ENCODE peak calls at places on chromosomes 4 and X, in nine cellular contexts. V is sigmoid colon, T is stomach, C is H1, Q is HepG2, L is GM12878, G is upper lobe of left lung, O is suprapubic skin, X is K562. M is an unnamed sample. For H3K4me1, the result is how much of the 10 kb centered on the place peaks cover.

GRCh38 chr4:151402150-151402865 is 6.7 kb upstream of the FHIP1A start:
- DNase-seq in C (no peak), L (no peak), V (no peak), X (no peak), G (no peak), O (no peak), T (no peak), Q (no peak), M (peak)

GRCh38 chrX:18354369-18355329 is at the start of gene SCML2:
- DNase-seq in C (peak), T (peak), L (no peak), X (peak), G (peak), V (peak), O (no peak), Q (peak), M (peak)

GRCh38 chr4:61200195-61200990 is at the start of gene ADGRL3:
- DNase-seq in L (no peak), Q (no peak), T (no peak), O (no peak), G (peak), C (peak), X (no peak), V (peak), M (no peak)

GRCh38 chr4:39732728-39733127 is 34.8 kb downstream of the UBE2K start:
- DNase-seq in T (no peak), G (no peak), L (no peak), X (no peak), Q (no peak), V (no peak), C (peak), O (no peak), M (no peak)

GRCh38 chr4:26583538-26583864 is 383 bp upstream of the TBC1D19 start:
- DNase-seq in C (no peak), L (no peak), T (no peak), G (no peak), O (no peak), Q (no peak), V (no peak), X (no peak), M (no peak)

GRCh38 chr4:48483006-48483776 is at the start of gene SLC10A4:
- DNase-seq in G (peak), O (no peak), X (peak), L (no peak), V (no peak), T (no peak), C (peak), Q (no peak), M (no peak)

GRCh38 chr4:34422472-34422871 is 1821.8 kb downstream of the ARAP2 start:
- DNase-seq in C (no peak), Q (no peak), X (no peak), L (no peak), G (no peak), O (no peak), V (no peak), T (no peak), M (no peak)

GRCh38 chrX:66914082-66914481 is 275.2 kb upstream of the EDA2R start:
- DNase-seq in T (no peak), X (no peak), G (no peak), C (no peak), L (no peak), Q (peak), V (no peak), O (no peak), M (peak)

GRCh38 chr4:184170996-184171395 is 46.7 kb downstream of the ENPP6 start:
- DNase-seq in T (no peak), X (no peak), L (no peak), Q (no peak), V (no peak), G (no peak), O (no peak), C (no peak), M (no peak)

GRCh38 chr4:10461091-10461849 is 4.0 kb upstream of the ZNF518B start:
- DNase-seq in Q (no peak), G (peak), O (no peak), X (peak), V (no peak), C (peak), L (peak), T (peak), M (peak)

GRCh38 chr4:168852933-168853713 is 156.9 kb downstream of the CBR4 start:
- DNase-seq in V (no peak), C (no peak), L (peak), O (no peak), Q (no peak), G (no peak), T (no peak), X (no peak), M (no peak)

GRCh38 chr4:5452156-5452555 is 256.2 kb downstream of the EVC2 start:
- DNase-seq in X (no peak), V (no peak), G (no peak), C (peak), Q (no peak), T (no peak), L (no peak), O (peak), M (no peak)

GRCh38 chr4:173074501-173074946 is 94.1 kb upstream of the GALNT7 start:
- DNase-seq in Q (no peak), T (peak), G (no peak), O (no peak), X (no peak), L (no peak), V (no peak), C (peak), M (no peak)

GRCh38 chr4:114282937-114283336 is 303.5 kb upstream of the ARSJ start:
- DNase-seq in Q (no peak), G (no peak), C (no peak), X (no peak), O (no peak), V (no peak), T (no peak), L (no peak), M (no peak)

GRCh38 chr4:114279066-114279465 is 299.6 kb upstream of the ARSJ start:
- DNase-seq in Q (no peak), X (no peak), C (no peak), V (no peak), T (no peak), L (no peak), G (no peak), O (no peak), M (no peak)

GRCh38 chr4:114284629-114285028 is 305.2 kb upstream of the ARSJ start:
- DNase-seq in Q (no peak), O (no peak), T (no peak), V (no peak), G (no peak), C (no peak), L (no peak), X (no peak), M (no peak)

GRCh38 chr4:114277690-114278089 is 298.2 kb upstream of the ARSJ start:
- DNase-seq in C (no peak), X (no peak), L (no peak), T (no peak), G (no peak), Q (no peak), O (no peak), V (no peak), M (no peak)

DNA sequence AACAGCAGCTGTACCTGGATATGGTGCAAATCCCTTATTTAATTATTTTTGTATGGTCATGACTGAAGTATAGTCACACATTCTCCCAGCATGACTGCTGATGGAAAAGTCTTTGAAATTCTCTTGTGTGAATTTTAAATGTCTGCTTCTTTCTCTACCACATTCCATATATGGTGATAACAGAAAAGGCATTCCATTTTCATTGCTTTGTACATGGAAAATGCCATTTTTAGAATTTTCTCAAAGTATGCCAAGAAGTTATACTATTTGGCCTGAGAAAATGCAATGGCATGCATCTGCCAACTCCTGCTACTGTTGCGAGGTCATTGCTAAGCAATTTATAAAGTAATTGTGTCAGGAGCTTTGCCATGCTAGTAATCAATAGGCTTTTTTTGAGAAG is 302.1 kb upstream of the ARSJ start:
- DNase-seq in O (no peak), X (no peak), L (no peak), V (no peak), T (no peak), Q (no peak), C (no peak), G (no peak), M (no peak)
- TF ChIP-seq EP300 in O (no peak), X (no peak), L (no peak), V (no peak), T (no peak), Q (no peak), C (no peak), G (no peak), M (no peak)

GRCh38 chrX:11422529-11422857 is 129.3 kb downstream of the AMELX start:
- DNase-seq in L (no peak), Q (no peak), X (no peak), V (no peak), C (no peak), T (no peak), O (no peak), G (no peak), M (no peak)

GRCh38 chrX:11423949-11424348 is 130.7 kb downstream of the AMELX start:
- DNase-seq in T (no peak), G (no peak), C (no peak), Q (no peak), O (no peak), L (no peak), V (no peak), X (no peak), M (no peak)

GRCh38 chrX:11423362-11423818 is 130.2 kb downstream of the AMELX start:
- DNase-seq in O (no peak), Q (no peak), T (peak), C (no peak), X (peak), G (no peak), V (no peak), L (peak), M (peak)

GRCh38 chrX:11420851-11421250 is 127.6 kb downstream of the AMELX start:
- DNase-seq in V (no peak), G (no peak), T (no peak), X (no peak), Q (no peak), L (no peak), C (no peak), O (no peak), M (no peak)

DNA sequence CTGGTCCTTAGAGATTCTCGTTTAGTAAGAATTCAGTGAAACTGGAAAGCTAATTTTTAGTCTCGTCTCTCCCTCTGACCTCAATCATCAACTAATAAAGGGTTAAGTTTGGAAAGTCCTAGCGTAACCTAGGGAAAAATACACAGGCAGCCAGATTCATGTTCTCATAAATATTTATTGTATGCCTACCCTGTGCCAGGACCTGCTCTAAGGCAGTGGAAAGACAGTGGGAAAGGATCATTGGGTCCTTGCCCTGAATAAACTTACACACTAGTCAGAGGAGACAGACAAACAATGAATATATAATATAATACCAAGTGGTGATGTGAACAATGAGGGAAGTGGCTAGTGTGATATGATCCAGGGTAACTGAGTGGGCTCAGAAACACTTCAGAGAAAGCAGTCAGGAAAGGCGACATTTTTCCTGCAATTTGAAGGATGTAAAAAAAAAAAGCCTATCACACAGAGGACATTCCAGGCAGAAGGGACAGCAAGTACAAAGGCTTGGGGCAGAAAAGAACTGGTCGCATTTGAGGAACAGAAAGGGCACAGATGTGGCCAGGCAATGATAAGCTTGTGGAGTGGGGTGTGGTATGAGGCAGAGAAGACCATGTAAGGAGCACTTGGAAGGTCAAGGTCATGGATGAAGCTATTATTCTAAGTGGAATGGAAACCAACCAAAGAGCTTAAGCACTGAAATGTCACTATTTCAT is 128.8 kb downstream of the AMELX start:
- DNase-seq in L (no peak), T (no peak), G (no peak), X (no peak), Q (no peak), V (no peak), O (no peak), C (no peak), M (no peak)
- TF ChIP-seq POLR2AphosphoS5 in L (no peak), T (no peak), G (no peak), X (no peak), Q (no peak), V (peak), O (no peak), C (no peak), M (no peak)

GRCh38 chr4:87042986-87043820 is 108.4 kb downstream of the AFF1 start:
- DNase-seq in X (no peak), Q (no peak), T (no peak), C (no peak), V (no peak), O (no peak), G (no peak), L (no peak), M (no peak)
- H3K4me1 ChIP-seq in X (under half), Q (under half), T (under half), C (under half), V (half or more), O (half or more), G (half or more), L (under half), M (half or more)

GRCh38 chr4:138707746-138708145 is 307.8 kb upstream of the NOCT start:
- DNase-seq in L (no peak), V (no peak), T (no peak), O (no peak), X (no peak), G (no peak), Q (no peak), C (no peak), M (no peak)

GRCh38 chr4:138710297-138710696 is 305.3 kb upstream of the NOCT start:
- DNase-seq in G (no peak), O (no peak), X (no peak), V (no peak), Q (no peak), T (no peak), C (no peak), L (no peak), M (no peak)

GRCh38 chr4:138702471-138702870 is 313.1 kb upstream of the NOCT start:
- DNase-seq in V (no peak), O (no peak), G (no peak), X (no peak), L (no peak), Q (no peak), C (no peak), T (no peak), M (no peak)

DNA sequence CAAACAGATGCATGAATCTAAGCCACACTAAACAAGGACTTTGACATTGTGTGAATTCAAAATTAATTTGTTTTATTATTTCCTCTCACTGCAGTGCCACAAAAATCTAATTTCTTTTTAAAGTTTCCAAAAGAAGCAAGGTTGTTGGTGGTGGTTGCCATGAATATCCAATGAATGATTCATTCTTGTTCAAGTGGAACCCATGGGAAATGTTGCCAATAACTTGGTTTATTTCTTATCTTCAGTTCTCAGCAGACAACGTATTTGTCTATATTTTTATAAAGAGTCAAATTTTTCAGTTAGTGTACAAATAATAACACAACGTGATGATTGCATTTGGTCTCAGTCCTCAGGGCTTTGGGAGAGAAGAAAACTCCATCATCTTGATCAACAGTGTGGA is 309.4 kb upstream of the NOCT start:
- DNase-seq in L (no peak), C (no peak), V (no peak), T (no peak), X (no peak), Q (no peak), G (no peak), O (no peak), M (no peak)
- TF ChIP-seq EP300 in L (no peak), C (no peak), V (no peak), T (no peak), X (no peak), Q (no peak), G (no peak), O (no peak), M (no peak)

GRCh38 chr4:104472766-104473165 is 21.9 kb downstream of the CXXC4 start:
- DNase-seq in Q (no peak), T (no peak), G (no peak), C (no peak), O (no peak), L (no peak), X (no peak), V (no peak), M (no peak)

GRCh38 chr4:104469794-104470193 is 24.9 kb downstream of the CXXC4 start:
- DNase-seq in L (no peak), Q (no peak), O (no peak), T (no peak), C (no peak), X (no peak), G (no peak), V (no peak), M (no peak)

GRCh38 chr4:104470770-104471169 is 23.9 kb downstream of the CXXC4 start:
- DNase-seq in X (no peak), V (no peak), G (no peak), Q (peak), O (no peak), L (no peak), T (no peak), C (no peak), M (no peak)

DNA sequence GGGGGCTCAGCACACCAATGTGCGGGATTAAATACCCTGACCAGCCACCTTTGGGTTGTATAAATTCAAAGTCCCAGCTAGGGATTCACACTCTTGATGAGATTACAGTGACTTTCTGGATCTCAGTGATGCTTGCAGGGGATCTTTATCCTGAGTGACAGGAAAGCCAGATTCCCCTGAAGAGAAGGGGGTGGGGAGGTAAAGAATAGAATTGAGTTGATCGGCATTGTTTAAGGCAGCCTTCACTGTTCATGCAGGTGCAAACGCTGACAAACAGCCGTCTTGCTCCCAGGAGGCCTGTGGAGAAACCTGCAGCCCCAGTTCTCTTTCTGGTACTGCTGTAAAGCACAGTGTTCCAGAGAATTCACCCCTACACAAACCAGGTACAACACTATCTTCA is 19.0 kb downstream of the CXXC4 start:
- DNase-seq in G (no peak), X (no peak), O (no peak), L (no peak), Q (no peak), C (no peak), V (no peak), T (no peak), M (no peak)
- TF ChIP-seq POLR2AphosphoS5 in G (no peak), X (no peak), O (no peak), L (no peak), Q (no peak), C (no peak), V (no peak), T (no peak), M (no peak)